ENCODE peak calls at places on chromosomes 6 and 20, in four cellular contexts. E is NCI-H2081, L is transverse colon, N is left lung. Z is an unnamed sample.

GRCh38 chr20:61667056-61667792 is 398.5 kb downstream of the TAF4 start:
- DNase-seq in E (no peak), L (no peak), N (peak), Z (peak)

GRCh38 chr6:130602151-130602770 is 224.9 kb upstream of the SMLR1 start:
- DNase-seq in E (no peak), L (no peak), N (no peak), Z (no peak)

GRCh38 chr6:49646942-49647341 is 10.3 kb upstream of the RHAG start:
- DNase-seq in E (no peak), L (no peak), N (no peak), Z (no peak)

GRCh38 chr6:126020305-126021050 is 34.1 kb downstream of the TRMT11 start:
- DNase-seq in E (no peak), L (no peak), N (no peak), Z (no peak)

GRCh38 chr6:111663232-111663631 is 57.6 kb upstream of the TRAF3IP2 start:
- DNase-seq in E (no peak), L (peak), N (no peak), Z (no peak)

GRCh38 chr20:10297684-10298240 is 79.1 kb downstream of the SNAP25 start:
- DNase-seq in E (no peak), L (no peak), N (no peak), Z (no peak)

GRCh38 chr20:50919567-50919966 is 11.7 kb downstream of the ADNP start:
- DNase-seq in E (no peak), L (peak), N (no peak), Z (peak)

GRCh38 chr6:108902389-108902792 is 54.2 kb downstream of the ARMC2 start:
- DNase-seq in E (no peak), L (no peak), N (no peak), Z (no peak)

GRCh38 chr6:4134841-4135664 is at the start of gene ECI2:
- DNase-seq in E (peak), L (peak), N (peak), Z (peak)

GRCh38 chr20:64200740-64201139 is 36.5 kb downstream of the MYT1 start:
- DNase-seq in E (no peak), L (no peak), N (peak), Z (no peak)